ENCODE peak calls at places on chromosome X, in six cellular contexts. J is GM12878, D is IMR-90, X is HepG2, R is A549, L is SK-N-SH. B is an unnamed sample.

GRCh38 chrX:136047969-136048368 is 62.7 kb downstream of the SLC9A6 start:
- DNase-seq in D (peak), J (no peak), R (no peak), X (no peak), L (no peak), B (no peak)

GRCh38 chrX:37825225-37825842 is 22.0 kb downstream of the DYNLT3 start:
- DNase-seq in J (no peak), L (peak), X (peak), R (peak), D (peak), B (no peak)

GRCh38 chrX:12581546-12581945 is 209.7 kb upstream of the PRPS2 start:
- DNase-seq in X (no peak), J (no peak), D (no peak), L (no peak), R (no peak), B (no peak)

GRCh38 chrX:46255066-46255465 is 290.2 kb downstream of the ZNF674 start:
- DNase-seq in D (no peak), L (no peak), R (no peak), J (no peak), X (no peak), B (no peak)

GRCh38 chrX:122441451-122441850 is 742.6 kb upstream of the GRIA3 start:
- DNase-seq in R (no peak), L (no peak), D (no peak), J (no peak), X (no peak), B (no peak)

GRCh38 chrX:54482839-54483593 is 13.0 kb downstream of the FGD1 start:
- DNase-seq in L (peak), J (no peak), R (no peak), D (no peak), X (no peak), B (no peak)

GRCh38 chrX:152892999-152893605 is 4.8 kb upstream of the ZNF185 start:
- DNase-seq in L (no peak), J (no peak), R (no peak), D (no peak), X (no peak), B (no peak)

GRCh38 chrX:40406330-40406859 is 174.4 kb upstream of the ATP6AP2 start:
- DNase-seq in D (no peak), J (no peak), X (no peak), L (no peak), R (no peak), B (no peak)

GRCh38 chrX:47030339-47030738 is 47.9 kb upstream of the RGN start:
- DNase-seq in J (peak), L (peak), R (peak), X (peak), D (peak), B (no peak)

GRCh38 chrX:118254611-118255010 is 91.3 kb upstream of the WDR44 start:
- DNase-seq in R (peak), J (peak), L (peak), D (peak), X (peak), B (no peak)

GRCh38 chrX:13598877-13599276 is 29.5 kb downstream of the EGFL6 start:
- DNase-seq in J (no peak), X (no peak), R (peak), D (peak), L (peak), B (no peak)

GRCh38 chrX:53194308-53194707 is 30.7 kb downstream of the KDM5C start:
- DNase-seq in L (no peak), J (no peak), X (no peak), R (no peak), D (no peak), B (no peak)

GRCh38 chrX:48616575-48616974 is 19.3 kb downstream of the WDR13 start:
- DNase-seq in R (no peak), D (no peak), L (no peak), X (no peak), J (no peak), B (no peak)

GRCh38 chrX:71996826-71997225 is 86.2 kb downstream of the NHSL2 start:
- DNase-seq in J (no peak), D (no peak), R (no peak), X (no peak), L (no peak), B (peak)

GRCh38 chrX:132676561-132677186 is 187.8 kb upstream of the MBNL3 start:
- DNase-seq in R (no peak), D (no peak), L (no peak), J (no peak), X (no peak), B (no peak)

GRCh38 chrX:120244735-120245498 is 5.7 kb upstream of the ZBTB33 start:
- DNase-seq in D (peak), X (peak), L (peak), J (no peak), R (peak), B (no peak)

GRCh38 chrX:76109654-76110053 is 63.2 kb upstream of the PBDC1 start:
- DNase-seq in J (no peak), R (no peak), X (no peak), L (peak), D (no peak), B (no peak)

GRCh38 chrX:40834225-40834624 is 98.9 kb upstream of the MED14 start:
- DNase-seq in R (no peak), J (no peak), L (no peak), D (no peak), X (no peak), B (no peak)

GRCh38 chrX:119177278-119177677 is 49.7 kb upstream of the KIAA1210 start:
- DNase-seq in X (no peak), D (no peak), J (no peak), R (no peak), L (no peak), B (no peak)

GRCh38 chrX:130014356-130014755 is 31.9 kb downstream of the BCORL1 start:
- DNase-seq in L (no peak), R (no peak), D (no peak), J (no peak), X (no peak), B (no peak)

GRCh38 chrX:55028040-55028439 is 2.7 kb downstream of the ALAS2 start:
- DNase-seq in L (no peak), X (no peak), J (no peak), R (no peak), D (no peak), B (no peak)

GRCh38 chrX:31893525-31893924 is 821.7 kb upstream of the FTHL17 start:
- DNase-seq in R (no peak), D (no peak), L (no peak), X (no peak), J (no peak), B (no peak)

GRCh38 chrX:113973706-113974105 is 610.2 kb upstream of the HTR2C start:
- DNase-seq in X (no peak), L (no peak), D (no peak), R (no peak), J (no peak), B (no peak)

GRCh38 chrX:95884196-95884595 is 800.4 kb upstream of the DIAPH2 start:
- DNase-seq in D (no peak), J (no peak), X (no peak), R (no peak), L (no peak), B (no peak)

GRCh38 chrX:68725966-68726365 is 78.5 kb downstream of the STARD8 start:
- DNase-seq in X (no peak), J (no peak), D (no peak), L (no peak), R (no peak), B (no peak)

GRCh38 chrX:68726366-68726765 is 78.9 kb downstream of the STARD8 start:
- DNase-seq in R (no peak), L (no peak), J (no peak), X (no peak), D (no peak), B (no peak)

GRCh38 chrX:68721991-68722860 is 74.8 kb downstream of the STARD8 start:
- DNase-seq in D (no peak), X (no peak), R (no peak), J (no peak), L (no peak), B (no peak)

GRCh38 chrX:68723491-68724155 is 76.2 kb downstream of the STARD8 start:
- DNase-seq in X (no peak), J (no peak), R (no peak), D (no peak), L (no peak), B (no peak)

GRCh38 chrX:68724531-68725020 is 77.1 kb downstream of the STARD8 start:
- DNase-seq in X (no peak), J (no peak), L (no peak), D (no peak), R (no peak), B (no peak)
- TF ChIP-seq USF2 in X (no peak), J (no peak), L (no peak), D (no peak), R (no peak), B (no peak)

GRCh38 chrX:2878563-2878962 is 49.8 kb downstream of the GYG2 start:
- DNase-seq in X (no peak), L (no peak), R (no peak), D (no peak), J (no peak), B (no peak)

GRCh38 chrX:2875136-2875481 is 46.4 kb downstream of the GYG2 start:
- DNase-seq in X (no peak), L (no peak), R (no peak), J (no peak), D (no peak), B (no peak)

GRCh38 chrX:2872937-2873336 is 44.2 kb downstream of the GYG2 start:
- DNase-seq in X (no peak), J (no peak), L (no peak), D (no peak), R (no peak), B (no peak)

GRCh38 chrX:2874222-2875135 is 45.7 kb downstream of the GYG2 start:
- DNase-seq in X (no peak), L (no peak), R (no peak), D (no peak), J (no peak), B (no peak)

DNA sequence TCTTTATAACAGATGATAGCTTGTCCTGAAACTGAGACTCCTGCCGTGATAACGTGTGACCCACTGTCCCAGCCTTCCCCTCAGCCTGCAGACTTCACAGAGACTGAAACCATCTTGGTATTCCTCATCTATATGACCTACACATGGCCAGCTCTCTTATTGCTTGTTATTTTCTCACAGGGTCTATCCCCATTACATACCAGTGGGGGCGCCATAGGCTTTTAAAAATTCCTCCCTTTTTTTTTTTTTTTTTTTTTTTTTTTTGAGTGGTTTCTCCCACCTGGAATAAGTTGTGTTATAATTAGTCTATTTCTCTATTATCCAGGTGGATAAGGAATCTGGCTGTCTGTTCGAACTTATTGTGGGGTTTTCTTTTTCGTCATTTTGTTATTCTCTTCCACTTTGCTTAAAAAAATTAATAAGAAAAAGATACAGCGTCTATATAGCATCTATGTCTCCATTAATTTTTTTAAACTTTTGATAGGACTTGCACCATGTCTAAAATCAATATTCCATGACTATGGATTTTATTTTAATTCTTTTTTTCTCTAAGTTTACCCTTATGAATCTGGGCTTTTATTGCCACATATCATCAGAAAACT is 47.2 kb downstream of the GYG2 start:
- DNase-seq in R (peak), X (peak), D (no peak), L (peak), J (no peak), B (no peak)
- TF ChIP-seq USF2 in R (no peak), X (no peak), D (no peak), L (no peak), J (no peak), B (no peak)

DNA sequence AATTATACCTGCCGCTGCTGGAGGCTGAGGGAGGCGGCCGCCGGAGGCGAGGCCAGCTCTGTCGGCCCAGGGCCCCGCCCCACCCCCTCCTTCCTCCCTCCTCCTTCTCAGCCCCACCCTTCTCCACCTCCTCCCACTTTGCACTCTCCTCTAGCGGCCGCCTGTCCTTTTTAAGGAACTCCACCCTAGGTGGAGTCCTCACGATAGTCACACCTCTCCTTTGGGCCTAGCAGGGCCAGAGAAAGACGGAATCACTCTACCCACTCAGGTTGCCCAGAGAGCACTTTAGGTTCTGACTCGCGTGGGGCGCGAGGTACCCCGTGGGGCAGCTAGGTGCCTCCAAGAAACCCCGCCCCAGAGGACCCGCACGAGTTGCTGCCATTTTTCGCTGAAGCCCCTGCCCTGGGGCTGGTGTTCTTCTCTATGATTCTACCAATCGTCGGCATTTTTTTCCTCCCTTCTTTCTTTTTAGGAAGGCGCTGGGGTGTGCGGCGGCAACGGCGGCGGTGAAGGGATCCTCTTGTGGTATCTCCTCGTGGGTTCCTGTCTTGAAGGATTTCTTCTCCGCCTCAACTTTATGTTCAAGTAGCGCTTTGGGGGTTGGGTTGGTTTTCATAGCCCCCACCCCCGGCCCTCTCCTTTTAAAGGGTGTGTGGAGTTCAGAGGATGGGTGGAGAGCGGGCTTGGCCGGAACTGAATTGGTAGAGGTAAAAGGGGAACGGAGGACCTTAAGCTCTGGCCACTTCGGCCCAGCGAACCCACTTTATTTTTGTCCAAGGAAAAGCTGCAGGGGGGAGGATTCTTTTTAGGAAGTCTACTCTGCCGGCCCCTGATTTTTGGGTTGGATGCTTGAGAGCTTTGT is at the start of gene KLF8:
- DNase-seq in L (no peak), R (no peak), J (no peak), D (no peak), X (no peak), B (peak)
- TF ChIP-seq USF2 in L (no peak), R (no peak), J (no peak), D (no peak), X (no peak), B (no peak)

GRCh38 chrX:24661292-24661691 is 14.1 kb upstream of the PCYT1B start:
- DNase-seq in X (no peak), J (no peak), D (no peak), L (no peak), R (no peak), B (no peak)
- TF ChIP-seq USF2 in X (no peak), J (no peak), D (no peak), L (no peak), R (no peak), B (no peak)

DNA sequence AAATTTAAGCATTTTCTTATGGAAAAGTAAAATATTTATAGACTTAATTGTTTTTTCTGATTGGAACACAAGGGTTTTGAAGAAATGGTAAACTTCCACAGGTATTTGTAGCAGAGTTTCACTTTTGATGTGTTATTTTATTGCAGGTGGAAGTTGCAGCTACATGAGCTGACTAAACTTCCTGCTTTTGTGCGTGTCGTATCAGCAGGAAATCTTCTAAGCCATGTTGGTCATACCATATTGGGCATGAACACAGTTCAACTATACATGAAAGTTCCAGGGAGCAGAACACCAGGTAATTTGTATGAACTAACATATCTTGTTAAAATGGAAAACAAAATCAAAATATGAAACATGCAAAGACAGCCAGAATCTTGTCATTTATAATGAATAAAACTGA is 117.4 kb downstream of the DIPK2B start:
- DNase-seq in J (no peak), X (no peak), L (no peak), R (no peak), D (no peak), B (no peak)
- TF ChIP-seq USF2 in J (no peak), X (no peak), L (no peak), R (no peak), D (no peak), B (no peak)

GRCh38 chrX:103431316-103431715 is 55.0 kb downstream of the BEX3 start:
- DNase-seq in L (no peak), X (no peak), R (peak), D (peak), J (no peak), B (no peak)
- TF ChIP-seq USF2 in L (no peak), X (no peak), R (no peak), D (no peak), J (no peak), B (no peak)

GRCh38 chrX:30613736-30614135 is 36.2 kb upstream of the TASL start:
- DNase-seq in L (no peak), R (no peak), D (no peak), X (no peak), J (no peak), B (no peak)

GRCh38 chrX:30615229-30615628 is 37.7 kb upstream of the TASL start:
- DNase-seq in R (no peak), D (peak), J (no peak), L (no peak), X (no peak), B (no peak)

GRCh38 chrX:30607155-30607554 is 29.6 kb upstream of the TASL start:
- DNase-seq in L (no peak), D (no peak), R (no peak), X (no peak), J (no peak), B (no peak)

GRCh38 chrX:30610050-30610449 is 32.5 kb upstream of the TASL start:
- DNase-seq in R (no peak), D (no peak), J (no peak), X (no peak), L (no peak), B (no peak)

DNA sequence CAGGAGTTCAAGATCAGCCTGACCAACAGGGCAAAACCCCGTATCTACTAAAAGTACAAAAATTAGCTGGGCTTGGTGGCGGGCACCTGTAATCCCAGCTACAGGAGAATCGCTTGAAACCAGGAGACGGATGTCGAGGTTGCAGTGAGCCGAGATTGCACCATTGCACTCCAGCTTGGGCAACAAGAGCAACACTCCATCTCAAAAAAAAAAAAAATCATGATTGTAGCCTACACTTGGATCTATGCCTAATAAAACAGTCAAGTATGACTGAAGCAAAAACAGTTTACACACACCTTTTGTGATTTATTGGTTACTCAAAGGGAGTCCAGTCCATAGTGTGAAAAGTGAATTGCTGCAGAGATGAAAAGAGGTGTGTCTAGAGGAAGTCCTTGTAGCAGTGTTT is 34.7 kb upstream of the TASL start:
- DNase-seq in L (no peak), D (no peak), X (peak), J (no peak), R (no peak), B (no peak)
- TF ChIP-seq USF2 in L (no peak), D (no peak), X (no peak), J (no peak), R (no peak), B (no peak)

GRCh38 chrX:19791562-19791961 is 95.8 kb downstream of the SH3KBP1 start:
- DNase-seq in J (no peak), X (no peak), L (no peak), R (no peak), D (peak), B (no peak)
- TF ChIP-seq USF2 in J (no peak), X (no peak), L (no peak), R (no peak), D (no peak), B (no peak)

B was measured in H1.